ENCODE peak calls at places on chromosomes 1 and 21, in four cellular contexts. C, E, Z and K are unnamed samples.

GRCh38 chr1:18192182-18192581 is 84.6 kb downstream of the IGSF21 start:
- DNase-seq in C (no peak), E (no peak), Z (no peak), K (no peak)

GRCh38 chr21:35922618-35923017 is 137.7 kb downstream of the SETD4 start:
- DNase-seq in C (no peak), E (no peak), Z (no peak), K (no peak)

GRCh38 chr1:203507227-203507626 is 13.3 kb downstream of the OPTC start:
- DNase-seq in C (no peak), E (peak; percentile 13), Z (no peak), K (no peak)

GRCh38 chr1:202579806-202580205 is 130.4 kb downstream of the SYT2 start:
- DNase-seq in C (no peak), E (peak; percentile 80), Z (no peak), K (peak; percentile 76)

GRCh38 chr21:43760391-43760958 is 15.6 kb downstream of the CSTB start:
- DNase-seq in C (no peak), E (no peak), Z (no peak), K (no peak)

GRCh38 chr1:20402585-20403422 is 83.2 kb downstream of the CAMK2N1 start:
- DNase-seq in C (no peak), E (no peak), Z (no peak), K (no peak)

GRCh38 chr1:208179850-208180416 is 64.3 kb downstream of the PLXNA2 start:
- DNase-seq in C (no peak), E (no peak), Z (no peak), K (no peak)

GRCh38 chr21:42666023-42666747 is 12.8 kb downstream of the PDE9A start:
- DNase-seq in C (no peak), E (no peak), Z (peak; percentile 65), K (no peak)

GRCh38 chr1:29209173-29209572 is 21.6 kb downstream of the MECR start:
- DNase-seq in C (no peak), E (peak; percentile 69), Z (no peak), K (no peak)

GRCh38 chr1:107183011-107183410 is 42.2 kb downstream of the NTNG1 start:
- DNase-seq in C (no peak), E (no peak), Z (no peak), K (no peak)

GRCh38 chr1:41902125-41902524 is 16.6 kb downstream of the HIVEP3 start:
- DNase-seq in C (no peak), E (peak; percentile 76), Z (no peak), K (peak; percentile 53)

GRCh38 chr1:58573705-58574591 is 3.1 kb downstream of the TACSTD2 start:
- DNase-seq in C (peak; percentile 9), E (no peak), Z (no peak), K (no peak)

GRCh38 chr1:245247791-245248789 is 93.3 kb downstream of the KIF26B start:
- DNase-seq in C (no peak), E (no peak), Z (no peak), K (no peak)

GRCh38 chr1:1292442-1292779 is 12.2 kb downstream of the SCNN1D start:
- DNase-seq in C (no peak), E (no peak), Z (no peak), K (no peak)

GRCh38 chr1:10217748-10218441 is 7.5 kb downstream of the KIF1B start:
- DNase-seq in C (no peak), E (peak; percentile 55), Z (no peak), K (peak; percentile 76)

GRCh38 chr21:28111151-28111619 is 881.5 kb downstream of the LTN1 start:
- DNase-seq in C (no peak), E (peak; percentile 74), Z (no peak), K (peak; percentile 88)

GRCh38 chr1:211420389-211420788 is 71.6 kb downstream of the RD3 start:
- DNase-seq in C (no peak), E (peak; percentile 6), Z (no peak), K (no peak)

GRCh38 chr21:32994305-32994704 is 31.4 kb upstream of the OLIG2 start:
- DNase-seq in C (no peak), E (peak; percentile 50), Z (peak; percentile 18), K (peak; percentile 0)

GRCh38 chr1:212699839-212700596 is at the start of gene BATF3:
- DNase-seq in C (no peak), E (no peak), Z (peak; percentile 43), K (no peak)

GRCh38 chr1:9760824-9761223 is 62.9 kb downstream of the CLSTN1 start:
- DNase-seq in C (no peak), E (no peak), Z (no peak), K (no peak)

GRCh38 chr1:13605159-13605558 is 21.5 kb downstream of the PDPN start:
- DNase-seq in C (no peak), E (peak; percentile 87), Z (no peak), K (peak; percentile 86)

GRCh38 chr1:173002891-173003582 is 47.7 kb downstream of the TNFSF18 start:
- DNase-seq in C (no peak), E (peak; percentile 46), Z (no peak), K (peak; percentile 79)

GRCh38 chr1:194870860-194871259 is 1684.4 kb upstream of the B3GALT2 start:
- DNase-seq in C (no peak), E (no peak), Z (peak; percentile 10), K (no peak)

GRCh38 chr1:180262628-180263488 is 32.8 kb downstream of the LHX4 start:
- DNase-seq in C (no peak), E (no peak), Z (no peak), K (no peak)

GRCh38 chr1:115193429-115193828 is 104.1 kb upstream of the TSPAN2 start:
- DNase-seq in C (no peak), E (no peak), Z (no peak), K (no peak)